ENCODE peak calls at places on chromosomes 6 and 20, in five cellular contexts. L is fibroblast of pulmonary artery; Z is EL; O is GM23338; E is activated T-helper 9 cell treated with anti-CD3 and anti-CD28 coated beads, Interleukin-2, amount 50 U/mL, for 16 hours. P is an unnamed sample.
A peak's percentile ranks its signal among the peaks of the same experiment; 100 is the strongest.

GRCh38 chr6:13288969-13289391 is 39.4 kb downstream of the TBC1D7 start:
- DNase-seq in O (no peak), Z (no peak), E (no peak), L (no peak), P (no peak)

GRCh38 chr6:99305021-99305554 is 44.4 kb downstream of the FAXC start:
- DNase-seq in O (no peak), L (no peak), Z (no peak), E (no peak), P (no peak)

GRCh38 chr6:107655245-107655644 is 165.3 kb downstream of the SOBP start:
- DNase-seq in E (no peak), Z (no peak), O (peak; percentile 85), L (no peak), P (no peak)

GRCh38 chr6:147434508-147434907 is 74.0 kb upstream of the SAMD5 start:
- DNase-seq in E (no peak), Z (peak; percentile 6), O (no peak), L (no peak), P (no peak)

GRCh38 chr20:46206025-46206424 is 87.9 kb downstream of the CD40 start:
- DNase-seq in E (no peak), O (no peak), Z (peak; percentile 75), L (peak; percentile 58), P (no peak)

GRCh38 chr20:25100914-25101313 is 19.0 kb upstream of the VSX1 start:
- DNase-seq in E (no peak), Z (no peak), L (no peak), O (no peak), P (no peak)

GRCh38 chr20:61761453-61762207 is 304.1 kb downstream of the TAF4 start:
- DNase-seq in L (no peak), Z (no peak), E (no peak), O (no peak), P (no peak)

GRCh38 chr6:70282906-70283461 is 19.9 kb downstream of the COL9A1 start:
- DNase-seq in E (no peak), O (peak; percentile 84), L (no peak), Z (no peak), P (no peak)

GRCh38 chr6:55802259-55802658 is 73.1 kb downstream of the BMP5 start:
- DNase-seq in E (no peak), L (no peak), O (no peak), Z (no peak), P (no peak)

GRCh38 chr6:21753571-21754108 is 160.1 kb downstream of the SOX4 start:
- DNase-seq in Z (peak; percentile 57), L (peak; percentile 72), E (no peak), O (no peak), P (no peak)

GRCh38 chr20:10217517-10218410 is 866 bp upstream of the SNAP25 start:
- DNase-seq in O (peak; percentile 84), Z (peak; percentile 91), L (peak; percentile 90), E (peak; percentile 1), P (peak; percentile 49)

GRCh38 chr6:44120692-44121443 is 6.4 kb downstream of the MRPL14 start:
- DNase-seq in E (no peak), L (no peak), Z (no peak), O (no peak), P (no peak)

GRCh38 chr20:55038684-55039083 is 563.3 kb downstream of the DOK5 start:
- DNase-seq in L (no peak), E (no peak), O (no peak), Z (no peak), P (no peak)

GRCh38 chr6:152696543-152696942 is 1.2 kb upstream of the MYCT1 start:
- DNase-seq in L (peak; percentile 84), O (no peak), E (no peak), Z (peak; percentile 86), P (no peak)

GRCh38 chr6:101931766-101932165 is 538.3 kb downstream of the GRIK2 start:
- DNase-seq in O (no peak), Z (no peak), L (peak; percentile 24), E (no peak), P (no peak)

GRCh38 chr6:116444991-116445566 is 16.1 kb upstream of the CALHM6 start:
- DNase-seq in Z (no peak), O (no peak), E (no peak), L (no peak), P (no peak)

GRCh38 chr20:37828584-37829527 is 74.1 kb upstream of the VSTM2L start:
- DNase-seq in Z (no peak), O (no peak), E (no peak), L (no peak), P (no peak)

GRCh38 chr20:14696937-14697336 is 359.5 kb upstream of the FLRT3 start:
- DNase-seq in O (no peak), Z (no peak), E (no peak), L (no peak), P (no peak)

GRCh38 chr20:20454850-20455627 is 87.1 kb downstream of the INSM1 start:
- DNase-seq in L (no peak), Z (no peak), E (no peak), O (no peak), P (no peak)

GRCh38 chr6:107113460-107114212 is 1.7 kb downstream of the BEND3 start:
- DNase-seq in L (no peak), O (no peak), Z (no peak), E (no peak), P (no peak)

GRCh38 chr6:624979-625378 is 31.9 kb downstream of the HUS1B start:
- DNase-seq in O (peak; percentile 57), L (peak; percentile 44), Z (peak; percentile 27), E (no peak), P (no peak)

GRCh38 chr6:54291738-54292137 is 16.5 kb upstream of the TINAG start:
- DNase-seq in O (no peak), L (peak; percentile 39), E (no peak), Z (peak; percentile 68), P (peak; percentile 81)

GRCh38 chr6:13011612-13012146 is 295.1 kb downstream of the PHACTR1 start:
- DNase-seq in O (no peak), Z (no peak), E (no peak), L (no peak), P (no peak)

GRCh38 chr6:43394982-43395381 is 25.5 kb upstream of the ZNF318 start:
- DNase-seq in O (no peak), L (no peak), Z (no peak), E (no peak), P (no peak)